ENCODE peak calls at places on chromosomes 16 and 17, in seven cellular contexts. I is astrocyte, M is PC-3, F is A549, K is H9, P is body of pancreas, G is K562. D is an unnamed sample.

GRCh38 chr16:66908762-66909559 is 9.7 kb downstream of the CDH16 start:
- DNase-seq in G (no peak), K (no peak), P (no peak), F (no peak), I (no peak), M (no peak), D (no peak)

GRCh38 chr17:57819273-57819672 is 30.6 kb downstream of the MRPS23 start:
- DNase-seq in F (no peak), I (peak; percentile 10), M (no peak), P (no peak), G (no peak), K (no peak), D (peak; percentile 82)

GRCh38 chr16:88599092-88599733 is 29.0 kb downstream of the ZC3H18 start:
- DNase-seq in I (no peak), M (no peak), F (no peak), P (peak; percentile 48), K (no peak), G (no peak), D (no peak)

GRCh38 chr16:71205482-71206131 is 24.9 kb downstream of the HYDIN start:
- DNase-seq in G (no peak), F (no peak), M (no peak), K (no peak), I (no peak), P (peak; percentile 25), D (no peak)

GRCh38 chr17:38654411-38655398 is 20.1 kb downstream of the EPOP start:
- DNase-seq in K (peak; percentile 30), G (peak; percentile 66), P (no peak), M (no peak), I (no peak), F (no peak), D (no peak)

GRCh38 chr17:17455173-17455572 is 21.6 kb upstream of the MED9 start:
- DNase-seq in G (no peak), F (no peak), K (no peak), P (no peak), I (no peak), M (no peak), D (no peak)

GRCh38 chr17:4354862-4355514 is 11.5 kb downstream of the UBE2G1 start:
- DNase-seq in P (no peak), K (peak; percentile 32), F (no peak), G (no peak), M (peak; percentile 22), I (no peak), D (no peak)

GRCh38 chr16:81647527-81647926 is 131.6 kb upstream of the PLCG2 start:
- DNase-seq in I (peak; percentile 86), K (peak; percentile 55), G (no peak), P (no peak), M (peak; percentile 83), F (peak; percentile 80), D (peak; percentile 49)

GRCh38 chr16:19330801-19331484 is 45.4 kb downstream of the CLEC19A start:
- DNase-seq in M (peak; percentile 73), F (peak; percentile 41), K (peak; percentile 38), P (peak; percentile 15), I (peak; percentile 59), G (peak; percentile 15), D (peak; percentile 47)

GRCh38 chr17:4420692-4421131 is 13.0 kb upstream of the SPNS3 start:
- DNase-seq in M (peak; percentile 74), P (peak; percentile 74), I (peak; percentile 28), G (peak; percentile 70), F (peak; percentile 90), K (peak; percentile 86), D (peak; percentile 22)

GRCh38 chr17:10640475-10640874 is 16.6 kb downstream of the MYH3 start:
- DNase-seq in I (no peak), K (no peak), F (no peak), M (no peak), P (no peak), G (no peak), D (no peak)

GRCh38 chr16:53741546-53741945 is 37.6 kb downstream of the FTO start:
- DNase-seq in I (no peak), M (peak; percentile 3), P (no peak), K (no peak), G (no peak), F (no peak), D (peak; percentile 59)

GRCh38 chr16:17173134-17173729 is 297.5 kb downstream of the XYLT1 start:
- DNase-seq in G (no peak), I (peak; percentile 79), F (no peak), P (peak; percentile 15), K (no peak), M (no peak), D (peak; percentile 93)

GRCh38 chr16:10923146-10923649 is 19.1 kb downstream of the DEXI start:
- DNase-seq in G (no peak), I (no peak), P (no peak), M (no peak), K (no peak), F (no peak), D (no peak)

GRCh38 chr16:30721606-30722005 is 22.6 kb downstream of the SRCAP start:
- DNase-seq in K (no peak), I (no peak), G (no peak), F (no peak), M (peak; percentile 91), P (no peak), D (no peak)

GRCh38 chr16:50485232-50485631 is 63.0 kb upstream of the NKD1 start:
- DNase-seq in K (no peak), G (no peak), F (no peak), I (no peak), P (no peak), M (no peak), D (no peak)

GRCh38 chr16:11296706-11297491 is 15.8 kb upstream of the PRM1 start:
- DNase-seq in P (peak; percentile 42), K (no peak), G (no peak), I (peak; percentile 46), F (no peak), M (no peak), D (no peak)

GRCh38 chr16:75764154-75764768 is 38.0 kb upstream of the CPHXL start:
- DNase-seq in M (peak; percentile 64), F (peak; percentile 58), I (peak; percentile 47), G (peak; percentile 64), P (peak; percentile 71), K (peak; percentile 60), D (peak; percentile 44)

GRCh38 chr17:27473748-27474609 is 17.7 kb downstream of the KSR1 start:
- DNase-seq in G (peak; percentile 91), F (no peak), K (no peak), M (no peak), P (peak; percentile 81), I (no peak), D (no peak)

GRCh38 chr16:85720319-85720637 is 30.6 kb downstream of the C16orf74 start:
- DNase-seq in P (peak; percentile 42), F (no peak), K (no peak), M (peak; percentile 90), I (no peak), G (no peak), D (no peak)

GRCh38 chr16:66315210-66315825 is 51.2 kb upstream of the CDH5 start:
- DNase-seq in F (peak; percentile 89), K (peak; percentile 80), I (peak; percentile 47), P (peak; percentile 68), G (peak; percentile 79), M (peak; percentile 73), D (no peak)

GRCh38 chr16:68381363-68381724 is 67.0 kb downstream of the SMPD3 start:
- DNase-seq in M (no peak), G (peak; percentile 93), K (no peak), I (no peak), F (no peak), P (no peak), D (no peak)

GRCh38 chr17:75348386-75349012 is 57.0 kb downstream of the GRB2 start:
- DNase-seq in K (no peak), G (no peak), M (no peak), P (no peak), F (no peak), I (no peak), D (no peak)
- H3K27ac ChIP-seq in K (no peak overlapping the region), G (no peak overlapping the region), M (no peak overlapping the region), P (no peak overlapping the region), F (no peak overlapping the region), I (no peak overlapping the region), D (no peak overlapping the region)

GRCh38 chr17:36485027-36485426 is 1.5 kb upstream of the ZNHIT3 start:
- DNase-seq in G (no peak), I (no peak), K (no peak), P (no peak), F (no peak), M (no peak), D (no peak)

GRCh38 chr17:36486204-36487194 is at the start of gene ZNHIT3:
- DNase-seq in M (peak; percentile 86), F (peak; percentile 97), K (peak; percentile 96), P (peak; percentile 91), G (peak; percentile 96), I (peak; percentile 93), D (peak; percentile 93)

GRCh38 chr17:36482611-36483504 is 3.6 kb upstream of the ZNHIT3 start:
- DNase-seq in F (peak; percentile 94), M (peak; percentile 73), P (peak; percentile 85), I (peak; percentile 39), K (peak; percentile 96), G (peak; percentile 91), D (peak; percentile 50)

GRCh38 chr17:36481829-36482228 is 4.7 kb upstream of the ZNHIT3 start:
- DNase-seq in M (no peak), F (no peak), G (no peak), P (no peak), K (no peak), I (no peak), D (no peak)

DNA sequence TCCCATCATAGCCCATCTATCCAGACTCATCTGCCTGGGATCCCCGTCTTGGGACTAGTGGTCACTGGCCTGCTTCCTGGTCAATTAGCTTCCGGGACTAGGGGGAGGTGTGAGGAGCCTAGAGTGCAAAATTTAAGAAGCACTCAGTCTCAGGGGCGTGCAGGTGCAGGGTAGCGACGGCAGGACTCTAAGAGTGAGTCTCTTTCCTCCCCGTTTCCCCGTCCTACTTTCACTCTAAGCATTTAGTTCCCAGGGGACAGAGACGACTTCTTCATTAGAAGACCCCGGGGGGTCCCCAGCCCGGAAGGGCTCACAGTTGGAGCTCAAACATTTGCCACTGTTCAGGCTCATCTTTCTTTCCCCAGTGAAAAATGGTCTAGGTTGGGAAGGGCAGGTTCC is 677 bp upstream of the ZNHIT3 start:
- DNase-seq in I (no peak), F (no peak), K (no peak), M (no peak), P (no peak), G (peak; percentile 34), D (no peak)
- TF ChIP-seq CTCF in I (no peak), F (no peak), K (no peak), M (no peak), P (no peak), G (no peak), D (no peak)

GRCh38 chr16:73065617-73066313 is 17.8 kb upstream of the ZFHX3 start:
- DNase-seq in F (no peak), G (no peak), I (no peak), M (no peak), P (no peak), K (peak; percentile 48), D (no peak)
- H3K27ac ChIP-seq in F (peak overlapping the region; percentile 91), G (no peak overlapping the region), I (peak overlapping the region; percentile 15), M (no peak overlapping the region), P (no peak overlapping the region), K (no peak overlapping the region), D (no peak overlapping the region)

DNA sequence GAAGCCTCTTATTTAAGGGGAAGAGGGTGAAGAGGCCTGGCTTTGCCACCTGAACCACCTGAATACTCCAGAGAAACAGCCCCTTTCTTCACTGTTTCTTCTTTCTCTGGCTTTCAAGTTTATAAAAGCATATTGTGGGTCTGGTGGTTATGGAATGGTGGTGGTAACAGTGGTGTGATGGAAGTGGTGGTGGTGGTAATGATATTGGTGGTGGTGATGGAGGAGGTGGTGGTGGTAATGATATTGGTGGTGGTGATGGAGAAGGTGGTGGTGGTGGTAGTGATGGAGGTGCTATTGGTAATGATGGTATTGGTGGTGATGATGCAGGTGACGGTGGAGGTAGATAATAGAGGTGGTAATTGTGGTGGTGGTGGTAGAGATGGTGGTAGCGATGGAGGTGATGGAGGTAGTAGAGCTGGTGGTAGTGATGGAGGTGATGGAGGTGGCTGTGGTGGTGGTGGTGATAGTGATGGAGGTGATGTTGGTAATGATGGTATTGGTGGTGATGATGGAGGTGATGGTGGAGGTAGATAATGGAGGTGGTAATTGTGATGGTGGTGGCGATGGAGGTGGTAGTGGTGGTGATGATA is 14.1 kb upstream of the C1QL1 start:
- DNase-seq in M (no peak), P (no peak), F (no peak), I (no peak), G (no peak), K (no peak), D (no peak)
- TF ChIP-seq CTCF in M (no peak), P (no peak), F (no peak), I (no peak), G (no peak), K (no peak), D (no peak)

D was measured in foreskin keratinocyte.